ENCODE peak calls at places on chromosome 5, in nine cellular contexts. W is AG20443; B is COR-L47; Z is gastrocnemius medialis; C is T1000; V is natural killer cell; L is stimulated activated CD8-positive, alpha-beta memory T cell treated with anti-CD3 and anti-CD28 coated beads, Interleukin-4, amount 100 ng/mL, for 4 hours; O is brain pericyte; S is body of pancreas. R is an unnamed sample.

GRCh38 chr5:60883229-60883628 is 39.2 kb upstream of the ELOVL7 start:
- DNase-seq in B (no peak), W (peak; percentile 17), Z (no peak), O (no peak), S (no peak), V (no peak), C (no peak), L (no peak), R (no peak)

GRCh38 chr5:137753227-137753985 is 757 bp downstream of the HNRNPA0 start:
- DNase-seq in L (peak; percentile 24), O (no peak), W (peak; percentile 38), V (peak; percentile 60), B (no peak), S (peak; percentile 51), Z (peak; percentile 64), C (no peak), R (no peak)

GRCh38 chr5:61357745-61358144 is 25.7 kb downstream of the ZSWIM6 start:
- DNase-seq in S (no peak), V (no peak), C (no peak), B (no peak), Z (no peak), O (no peak), W (no peak), L (no peak), R (no peak)

GRCh38 chr5:146441896-146442295 is 5.2 kb upstream of the TCERG1 start:
- DNase-seq in O (no peak), B (no peak), S (no peak), Z (no peak), L (no peak), C (no peak), V (no peak), W (no peak), R (no peak)

GRCh38 chr5:154841273-154841661 is 9.1 kb downstream of the FAXDC2 start:
- DNase-seq in W (no peak), L (no peak), Z (no peak), B (no peak), C (no peak), O (no peak), V (no peak), S (no peak), R (no peak)

GRCh38 chr5:173798127-173798810 is 89.9 kb upstream of the CPEB4 start:
- DNase-seq in C (no peak), B (no peak), Z (no peak), W (no peak), S (no peak), L (no peak), V (no peak), O (no peak), R (no peak)

GRCh38 chr5:122091942-122092600 is 14.0 kb upstream of the LOX start:
- DNase-seq in C (peak; percentile 1), Z (no peak), O (no peak), B (peak; percentile 10), W (peak; percentile 33), V (no peak), S (no peak), L (no peak), R (no peak)

GRCh38 chr5:137122075-137122474 is 377.1 kb downstream of the SPOCK1 start:
- DNase-seq in C (no peak), L (no peak), Z (no peak), W (peak; percentile 18), B (peak; percentile 51), V (no peak), S (peak; percentile 27), O (no peak), R (no peak)

GRCh38 chr5:118791986-118792734 is 196.2 kb downstream of the DTWD2 start:
- DNase-seq in S (peak; percentile 43), Z (peak; percentile 23), W (peak; percentile 74), O (peak; percentile 54), V (no peak), C (peak; percentile 4), L (no peak), B (peak; percentile 59), R (peak; percentile 52)

GRCh38 chr5:10902145-10902544 is 141.1 kb upstream of the DAP start:
- DNase-seq in O (no peak), L (no peak), W (peak; percentile 52), S (no peak), B (no peak), Z (no peak), V (no peak), C (no peak), R (no peak)

GRCh38 chr5:177440211-177440989 is 6.2 kb upstream of the PRR7 start:
- DNase-seq in V (no peak), Z (no peak), S (no peak), L (no peak), W (no peak), C (no peak), B (no peak), O (no peak), R (no peak)

GRCh38 chr5:88940712-88941111 is 57.7 kb upstream of the MEF2C start:
- DNase-seq in W (no peak), S (no peak), O (no peak), V (no peak), Z (no peak), B (no peak), L (no peak), C (no peak), R (no peak)

GRCh38 chr5:127746756-127747155 is 43.6 kb downstream of the CCDC192 start:
- DNase-seq in B (no peak), Z (no peak), S (no peak), L (no peak), O (no peak), W (peak; percentile 24), C (no peak), V (no peak), R (peak; percentile 10)

GRCh38 chr5:179126506-179126991 is 66.4 kb downstream of the ZNF354C start:
- DNase-seq in W (no peak), B (no peak), C (no peak), Z (no peak), O (no peak), V (no peak), S (no peak), L (no peak), R (no peak)

GRCh38 chr5:151745071-151745705 is 13.2 kb downstream of the ATOX1 start:
- DNase-seq in W (peak; percentile 74), C (peak; percentile 71), O (peak; percentile 46), B (no peak), Z (peak; percentile 30), S (no peak), V (peak; percentile 67), L (peak; percentile 12), R (no peak)

GRCh38 chr5:72955143-72955767 is 586 bp upstream of the FCHO2 start:
- DNase-seq in C (no peak), L (no peak), V (no peak), B (no peak), W (no peak), S (peak; percentile 75), Z (no peak), O (no peak), R (no peak)

GRCh38 chr5:172071244-172071875 is 64.9 kb upstream of the FBXW11 start:
- DNase-seq in C (no peak), W (no peak), O (no peak), S (no peak), Z (no peak), B (no peak), L (no peak), V (no peak), R (no peak)

GRCh38 chr5:148928141-148928540 is 101.7 kb downstream of the ADRB2 start:
- DNase-seq in V (no peak), B (no peak), S (no peak), W (peak; percentile 22), O (no peak), C (no peak), Z (no peak), L (no peak), R (no peak)

GRCh38 chr5:131488463-131488862 is 146.6 kb downstream of the RAPGEF6 start:
- DNase-seq in V (no peak), O (no peak), W (no peak), Z (no peak), L (no peak), S (no peak), B (no peak), C (no peak), R (no peak)